ENCODE peak calls at places on chromosome 7, in seven cellular contexts. One of them, this sample, is unnamed.

GRCh38 chr7:10708447-10708846 is 265.2 kb upstream of the PHF14 start:
- DNase-seq in PC-3: peak
- DNase-seq in breast epithelium: no peak
- DNase-seq in cardiac muscle cell: no peak
- DNase-seq in HCT116: peak
- DNase-seq in right atrium auricular region: no peak
- DNase-seq in A549: peak
- DNase-seq in this sample: no peak

GRCh38 chr7:12670071-12670729 is 17.2 kb upstream of the ARL4A start:
- DNase-seq in PC-3: no peak
- DNase-seq in breast epithelium: no peak
- DNase-seq in cardiac muscle cell: peak
- DNase-seq in HCT116: no peak
- DNase-seq in right atrium auricular region: no peak
- DNase-seq in A549: no peak
- DNase-seq in this sample: no peak

GRCh38 chr7:48811071-48811470 is 113.3 kb upstream of the CDC14C start:
- DNase-seq in PC-3: no peak
- DNase-seq in breast epithelium: no peak
- DNase-seq in cardiac muscle cell: no peak
- DNase-seq in HCT116: no peak
- DNase-seq in right atrium auricular region: no peak
- DNase-seq in A549: no peak
- DNase-seq in this sample: no peak

GRCh38 chr7:2116903-2117680 is 115.7 kb downstream of the MAD1L1 start:
- DNase-seq in PC-3: no peak
- DNase-seq in breast epithelium: no peak
- DNase-seq in cardiac muscle cell: peak
- DNase-seq in HCT116: no peak
- DNase-seq in right atrium auricular region: no peak
- DNase-seq in A549: no peak
- DNase-seq in this sample: peak

GRCh38 chr7:116953727-116954442 is 584 bp downstream of the ST7 start:
- DNase-seq in PC-3: peak
- DNase-seq in breast epithelium: peak
- DNase-seq in cardiac muscle cell: peak
- DNase-seq in HCT116: peak
- DNase-seq in right atrium auricular region: no peak
- DNase-seq in A549: peak
- DNase-seq in this sample: peak

GRCh38 chr7:84207025-84207424 is 12.4 kb upstream of the SEMA3A start:
- DNase-seq in PC-3: no peak
- DNase-seq in breast epithelium: no peak
- DNase-seq in cardiac muscle cell: no peak
- DNase-seq in HCT116: no peak
- DNase-seq in right atrium auricular region: no peak
- DNase-seq in A549: no peak
- DNase-seq in this sample: no peak

GRCh38 chr7:106678795-106679152 is 17.8 kb upstream of the CCDC71L start:
- DNase-seq in PC-3: no peak
- DNase-seq in breast epithelium: no peak
- DNase-seq in cardiac muscle cell: no peak
- DNase-seq in HCT116: no peak
- DNase-seq in right atrium auricular region: no peak
- DNase-seq in A549: no peak
- DNase-seq in this sample: no peak

GRCh38 chr7:94696981-94697670 is 41.2 kb upstream of the SGCE start:
- DNase-seq in PC-3: peak
- DNase-seq in breast epithelium: peak
- DNase-seq in cardiac muscle cell: peak
- DNase-seq in HCT116: peak
- DNase-seq in right atrium auricular region: peak
- DNase-seq in A549: peak
- DNase-seq in this sample: no peak

GRCh38 chr7:70492641-70493040 is 639.3 kb upstream of the GALNT17 start:
- DNase-seq in PC-3: no peak
- DNase-seq in breast epithelium: no peak
- DNase-seq in cardiac muscle cell: no peak
- DNase-seq in HCT116: no peak
- DNase-seq in right atrium auricular region: no peak
- DNase-seq in A549: no peak
- DNase-seq in this sample: no peak

GRCh38 chr7:137731436-137731835 is 115.3 kb downstream of the DGKI start:
- DNase-seq in PC-3: no peak
- DNase-seq in breast epithelium: no peak
- DNase-seq in cardiac muscle cell: no peak
- DNase-seq in HCT116: no peak
- DNase-seq in right atrium auricular region: no peak
- DNase-seq in A549: no peak
- DNase-seq in this sample: no peak

GRCh38 chr7:156816943-156817572 is 75.9 kb downstream of the LMBR1 start:
- DNase-seq in PC-3: peak
- DNase-seq in breast epithelium: no peak
- DNase-seq in cardiac muscle cell: peak
- DNase-seq in HCT116: no peak
- DNase-seq in right atrium auricular region: no peak
- DNase-seq in A549: no peak
- DNase-seq in this sample: no peak

GRCh38 chr7:94324380-94325120 is 70.1 kb upstream of the COL1A2 start:
- DNase-seq in PC-3: no peak
- DNase-seq in breast epithelium: no peak
- DNase-seq in cardiac muscle cell: no peak
- DNase-seq in HCT116: no peak
- DNase-seq in right atrium auricular region: no peak
- DNase-seq in A549: no peak
- DNase-seq in this sample: no peak

GRCh38 chr7:100105534-100105933 is 4.1 kb downstream of the AP4M1 start:
- DNase-seq in PC-3: no peak
- DNase-seq in breast epithelium: no peak
- DNase-seq in cardiac muscle cell: no peak
- DNase-seq in HCT116: no peak
- DNase-seq in right atrium auricular region: no peak
- DNase-seq in A549: no peak
- DNase-seq in this sample: no peak

GRCh38 chr7:44638611-44639557 is 32.5 kb downstream of the OGDH start:
- DNase-seq in PC-3: peak
- DNase-seq in breast epithelium: peak
- DNase-seq in cardiac muscle cell: peak
- DNase-seq in HCT116: peak
- DNase-seq in right atrium auricular region: peak
- DNase-seq in A549: peak
- DNase-seq in this sample: no peak

GRCh38 chr7:151426486-151426905 is 13.4 kb downstream of the CRYGN start:
- DNase-seq in PC-3: peak
- DNase-seq in breast epithelium: peak
- DNase-seq in cardiac muscle cell: peak
- DNase-seq in HCT116: peak
- DNase-seq in right atrium auricular region: peak
- DNase-seq in A549: peak
- DNase-seq in this sample: no peak

GRCh38 chr7:76069238-76069638 is 21.3 kb downstream of the MDH2 start:
- DNase-seq in PC-3: peak
- DNase-seq in breast epithelium: peak
- DNase-seq in cardiac muscle cell: peak
- DNase-seq in HCT116: peak
- DNase-seq in right atrium auricular region: peak
- DNase-seq in A549: peak
- DNase-seq in this sample: peak

GRCh38 chr7:30238721-30239441 is 45.5 kb upstream of the ZNRF2 start:
- DNase-seq in PC-3: peak
- DNase-seq in breast epithelium: peak
- DNase-seq in cardiac muscle cell: peak
- DNase-seq in HCT116: no peak
- DNase-seq in right atrium auricular region: no peak
- DNase-seq in A549: peak
- DNase-seq in this sample: peak

GRCh38 chr7:35424869-35425495 is 171.1 kb upstream of the TBX20 start:
- DNase-seq in PC-3: peak
- DNase-seq in breast epithelium: no peak
- DNase-seq in cardiac muscle cell: peak
- DNase-seq in HCT116: peak
- DNase-seq in right atrium auricular region: no peak
- DNase-seq in A549: peak
- DNase-seq in this sample: no peak

GRCh38 chr7:1555813-1556540 is at the start of gene TMEM184A:
- DNase-seq in PC-3: peak
- DNase-seq in breast epithelium: peak
- DNase-seq in cardiac muscle cell: no peak
- DNase-seq in HCT116: peak
- DNase-seq in right atrium auricular region: no peak
- DNase-seq in A549: peak
- DNase-seq in this sample: no peak

GRCh38 chr7:143375298-143376034 is 5.7 kb upstream of the ZYX start:
- DNase-seq in PC-3: peak
- DNase-seq in breast epithelium: no peak
- DNase-seq in cardiac muscle cell: peak
- DNase-seq in HCT116: no peak
- DNase-seq in right atrium auricular region: no peak
- DNase-seq in A549: no peak
- DNase-seq in this sample: no peak

GRCh38 chr7:138527746-138528223 is 67.7 kb downstream of the TRIM24 start:
- DNase-seq in PC-3: no peak
- DNase-seq in breast epithelium: no peak
- DNase-seq in cardiac muscle cell: peak
- DNase-seq in HCT116: peak
- DNase-seq in right atrium auricular region: no peak
- DNase-seq in A549: peak
- DNase-seq in this sample: no peak

GRCh38 chr7:105800442-105800841 is 76.0 kb downstream of the ATXN7L1 start:
- DNase-seq in PC-3: no peak
- DNase-seq in breast epithelium: no peak
- DNase-seq in cardiac muscle cell: peak
- DNase-seq in HCT116: no peak
- DNase-seq in right atrium auricular region: no peak
- DNase-seq in A549: no peak
- DNase-seq in this sample: no peak

GRCh38 chr7:38542156-38542555 is 89.0 kb downstream of the AMPH start:
- DNase-seq in PC-3: no peak
- DNase-seq in breast epithelium: no peak
- DNase-seq in cardiac muscle cell: no peak
- DNase-seq in HCT116: no peak
- DNase-seq in right atrium auricular region: no peak
- DNase-seq in A549: no peak
- DNase-seq in this sample: no peak

GRCh38 chr7:1460757-1461639 is 1.7 kb upstream of the MICALL2 start:
- DNase-seq in PC-3: peak
- DNase-seq in breast epithelium: peak
- DNase-seq in cardiac muscle cell: peak
- DNase-seq in HCT116: no peak
- DNase-seq in right atrium auricular region: peak
- DNase-seq in A549: peak
- DNase-seq in this sample: no peak

GRCh38 chr7:121411597-121411979 is 15.5 kb upstream of the FAM3C start:
- DNase-seq in PC-3: no peak
- DNase-seq in breast epithelium: no peak
- DNase-seq in cardiac muscle cell: no peak
- DNase-seq in HCT116: no peak
- DNase-seq in right atrium auricular region: no peak
- DNase-seq in A549: no peak
- DNase-seq in this sample: no peak

GRCh38 chr7:29289156-29290021 is 94.8 kb downstream of the CHN2 start:
- DNase-seq in PC-3: no peak
- DNase-seq in breast epithelium: peak
- DNase-seq in cardiac muscle cell: peak
- DNase-seq in HCT116: no peak
- DNase-seq in right atrium auricular region: no peak
- DNase-seq in A549: no peak
- DNase-seq in this sample: peak

GRCh38 chr7:121113288-121113687 is 124.8 kb downstream of the CPED1 start:
- DNase-seq in PC-3: peak
- DNase-seq in breast epithelium: no peak
- DNase-seq in cardiac muscle cell: no peak
- DNase-seq in HCT116: no peak
- DNase-seq in right atrium auricular region: no peak
- DNase-seq in A549: no peak
- DNase-seq in this sample: no peak

GRCh38 chr7:70785427-70785826 is 346.5 kb upstream of the GALNT17 start:
- DNase-seq in PC-3: no peak
- DNase-seq in breast epithelium: no peak
- DNase-seq in cardiac muscle cell: no peak
- DNase-seq in HCT116: no peak
- DNase-seq in right atrium auricular region: no peak
- DNase-seq in A549: peak
- DNase-seq in this sample: no peak

GRCh38 chr7:2043316-2044039 is 189.3 kb downstream of the MAD1L1 start:
- DNase-seq in PC-3: no peak
- DNase-seq in breast epithelium: no peak
- DNase-seq in cardiac muscle cell: no peak
- DNase-seq in HCT116: no peak
- DNase-seq in right atrium auricular region: no peak
- DNase-seq in A549: no peak
- DNase-seq in this sample: peak

DNA sequence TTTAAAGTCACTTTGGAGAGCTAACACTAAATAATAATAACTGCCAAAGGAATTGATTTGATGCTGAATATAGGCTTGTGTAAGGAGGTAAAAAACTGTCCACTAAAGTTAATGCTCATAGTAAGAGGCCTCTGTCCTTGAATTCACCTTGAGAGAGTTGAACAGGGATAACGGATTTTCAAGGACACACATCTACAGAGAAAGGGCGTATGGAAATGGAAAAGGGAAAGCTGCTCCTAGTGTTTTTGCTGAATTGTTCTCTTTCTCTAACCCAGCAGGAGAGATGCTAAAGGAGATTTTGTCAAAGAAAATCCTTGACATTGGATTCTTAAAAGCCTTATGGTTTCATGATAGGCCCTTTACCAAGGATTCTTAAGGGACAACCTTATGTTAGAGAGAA is 290.7 kb upstream of the C7orf33 start:
- DNase-seq in PC-3: no peak
- DNase-seq in breast epithelium: no peak
- DNase-seq in cardiac muscle cell: no peak
- DNase-seq in HCT116: no peak
- DNase-seq in right atrium auricular region: no peak
- DNase-seq in A549: no peak
- DNase-seq in this sample: no peak
- H3K27ac ChIP-seq in PC-3: no peak
- H3K27ac ChIP-seq in breast epithelium: no peak
- H3K27ac ChIP-seq in cardiac muscle cell: no peak
- H3K27ac ChIP-seq in HCT116: no peak
- H3K27ac ChIP-seq in right atrium auricular region: no peak
- H3K27ac ChIP-seq in A549: no peak
- H3K27ac ChIP-seq in this sample: no peak

GRCh38 chr7:113113912-113114311 is 4.4 kb downstream of the SMIM30 start:
- DNase-seq in PC-3: no peak
- DNase-seq in breast epithelium: no peak
- DNase-seq in cardiac muscle cell: peak
- DNase-seq in HCT116: no peak
- DNase-seq in right atrium auricular region: no peak
- DNase-seq in A549: peak
- DNase-seq in this sample: no peak
- TF ChIP-seq CTCF in PC-3: peak
- TF ChIP-seq CTCF in breast epithelium: no peak
- TF ChIP-seq CTCF in cardiac muscle cell: no peak
- TF ChIP-seq CTCF in HCT116: peak
- TF ChIP-seq CTCF in right atrium auricular region: peak
- TF ChIP-seq CTCF in A549: no peak
- TF ChIP-seq CTCF in this sample: no peak

GRCh38 chr7:153472516-153472915 is 579.7 kb upstream of the DPP6 start:
- DNase-seq in PC-3: no peak
- DNase-seq in breast epithelium: no peak
- DNase-seq in cardiac muscle cell: no peak
- DNase-seq in HCT116: no peak
- DNase-seq in right atrium auricular region: no peak
- DNase-seq in A549: no peak
- DNase-seq in this sample: no peak
- H3K27ac ChIP-seq in PC-3: no peak
- H3K27ac ChIP-seq in breast epithelium: no peak
- H3K27ac ChIP-seq in cardiac muscle cell: no peak
- H3K27ac ChIP-seq in HCT116: no peak
- H3K27ac ChIP-seq in right atrium auricular region: no peak
- H3K27ac ChIP-seq in A549: no peak
- H3K27ac ChIP-seq in this sample: no peak

GRCh38 chr7:43511029-43511428 is 71.9 kb upstream of the STK17A start:
- DNase-seq in PC-3: peak
- DNase-seq in breast epithelium: no peak
- DNase-seq in cardiac muscle cell: no peak
- DNase-seq in HCT116: no peak
- DNase-seq in right atrium auricular region: no peak
- DNase-seq in A549: peak
- DNase-seq in this sample: no peak
- TF ChIP-seq CTCF in PC-3: peak
- TF ChIP-seq CTCF in breast epithelium: no peak
- TF ChIP-seq CTCF in cardiac muscle cell: no peak
- TF ChIP-seq CTCF in HCT116: peak
- TF ChIP-seq CTCF in right atrium auricular region: no peak
- TF ChIP-seq CTCF in A549: no peak
- TF ChIP-seq CTCF in this sample: no peak

This sample was measured in dorsolateral prefrontal cortex.